ENCODE peak calls at places on chromosomes 4 and X, in six cellular contexts. Z is GM12891, X is H1, B is K562, R is GM12878, V is HepG2. D is an unnamed sample.

GRCh38 chr4:25299476-25300203 is 12.9 kb upstream of the ZCCHC4 start:
- DNase-seq in X (no peak), R (no peak), V (peak), B (no peak), Z (no peak), D (no peak)

GRCh38 chr4:158664806-158665205 is 6.9 kb downstream of the C4orf46 start:
- DNase-seq in R (no peak), V (no peak), X (no peak), Z (no peak), B (no peak), D (no peak)

GRCh38 chr4:168832746-168833575 is 177.1 kb downstream of the CBR4 start:
- DNase-seq in Z (peak), R (no peak), B (no peak), V (no peak), X (no peak), D (no peak)

GRCh38 chr4:26861434-26862186 is 969 bp downstream of the STIM2 start:
- DNase-seq in Z (no peak), V (peak), X (no peak), R (no peak), B (peak), D (peak)

GRCh38 chrX:112067601-112068000 is 15.0 kb downstream of the TRPC5 start:
- DNase-seq in Z (no peak), V (no peak), B (no peak), R (no peak), X (no peak), D (no peak)

GRCh38 chrX:107684956-107685385 is 56.7 kb downstream of the PRPS1 start:
- DNase-seq in R (no peak), Z (no peak), X (no peak), V (no peak), B (peak), D (no peak)

GRCh38 chr4:100738388-100739165 is 220.8 kb upstream of the EMCN start:
- DNase-seq in V (no peak), R (no peak), Z (no peak), X (peak), B (no peak), D (no peak)

GRCh38 chr4:174702974-174703478 is 126.0 kb downstream of the GLRA3 start:
- DNase-seq in V (no peak), Z (no peak), B (no peak), R (no peak), X (no peak), D (no peak)

GRCh38 chrX:11363069-11363594 is 69.9 kb downstream of the AMELX start:
- DNase-seq in V (no peak), Z (no peak), B (no peak), R (peak), X (no peak), D (no peak)

GRCh38 chrX:70176938-70177533 is at the start of gene DGAT2L6:
- DNase-seq in Z (no peak), B (peak), R (peak), X (no peak), V (no peak), D (no peak)

GRCh38 chr4:185424905-185425599 is 712 bp downstream of the UFSP2 start:
- DNase-seq in B (peak), X (no peak), V (peak), Z (no peak), R (no peak), D (no peak)

GRCh38 chrX:130170752-130171445 is 863 bp upstream of the RAB33A start:
- DNase-seq in X (no peak), R (peak), B (no peak), Z (no peak), V (no peak), D (peak)

GRCh38 chrX:105038672-105039328 is 181.7 kb downstream of the TEX13A start:
- DNase-seq in Z (no peak), X (no peak), B (no peak), R (no peak), V (no peak), D (no peak)

GRCh38 chr4:143397887-143398286 is 61.2 kb downstream of the GAB1 start:
- DNase-seq in R (no peak), Z (no peak), B (no peak), X (no peak), V (no peak), D (no peak)

GRCh38 chr4:150569384-150569987 is 12.5 kb upstream of the MAB21L2 start:
- DNase-seq in B (peak), V (no peak), R (no peak), X (no peak), Z (no peak), D (no peak)

GRCh38 chr4:66404149-66404548 is 733.9 kb upstream of the EPHA5 start:
- DNase-seq in Z (no peak), B (no peak), V (no peak), R (no peak), X (no peak), D (no peak)

GRCh38 chrX:26376037-26376708 is 160.2 kb downstream of the MAGEB5 start:
- DNase-seq in V (no peak), B (no peak), X (no peak), R (no peak), Z (no peak), D (no peak)

GRCh38 chr4:88630756-88631155 is 38.5 kb downstream of the HERC3 start:
- DNase-seq in B (no peak), Z (no peak), R (no peak), V (no peak), X (no peak), D (no peak)

GRCh38 chrX:120140293-120140981 is 18.0 kb upstream of the RHOXF2 start:
- DNase-seq in R (no peak), Z (no peak), V (no peak), X (no peak), B (no peak), D (no peak)

GRCh38 chrX:3144651-3145050 is 103.4 kb downstream of the ARSF start:
- DNase-seq in R (no peak), B (no peak), V (no peak), X (no peak), Z (no peak), D (no peak)

GRCh38 chrX:143429831-143430230 is 87.4 kb downstream of the SPANXN3 start:
- DNase-seq in B (no peak), X (no peak), V (no peak), R (no peak), Z (no peak), D (no peak)

GRCh38 chrX:65903750-65904149 is 136.1 kb downstream of the VSIG4 start:
- DNase-seq in X (no peak), Z (no peak), B (no peak), R (no peak), V (no peak), D (no peak)

GRCh38 chr4:168857546-168858314 is 152.3 kb downstream of the CBR4 start:
- DNase-seq in X (no peak), B (no peak), R (no peak), V (no peak), Z (no peak), D (no peak)

GRCh38 chrX:106931831-106932491 is 11.8 kb downstream of the CLDN2 start:
- DNase-seq in V (peak), X (no peak), R (no peak), Z (no peak), B (no peak), D (no peak)

GRCh38 chr4:123621072-123621705 is 224.6 kb downstream of the SPRY1 start:
- DNase-seq in V (no peak), Z (no peak), B (no peak), R (no peak), X (no peak), D (no peak)

DNA sequence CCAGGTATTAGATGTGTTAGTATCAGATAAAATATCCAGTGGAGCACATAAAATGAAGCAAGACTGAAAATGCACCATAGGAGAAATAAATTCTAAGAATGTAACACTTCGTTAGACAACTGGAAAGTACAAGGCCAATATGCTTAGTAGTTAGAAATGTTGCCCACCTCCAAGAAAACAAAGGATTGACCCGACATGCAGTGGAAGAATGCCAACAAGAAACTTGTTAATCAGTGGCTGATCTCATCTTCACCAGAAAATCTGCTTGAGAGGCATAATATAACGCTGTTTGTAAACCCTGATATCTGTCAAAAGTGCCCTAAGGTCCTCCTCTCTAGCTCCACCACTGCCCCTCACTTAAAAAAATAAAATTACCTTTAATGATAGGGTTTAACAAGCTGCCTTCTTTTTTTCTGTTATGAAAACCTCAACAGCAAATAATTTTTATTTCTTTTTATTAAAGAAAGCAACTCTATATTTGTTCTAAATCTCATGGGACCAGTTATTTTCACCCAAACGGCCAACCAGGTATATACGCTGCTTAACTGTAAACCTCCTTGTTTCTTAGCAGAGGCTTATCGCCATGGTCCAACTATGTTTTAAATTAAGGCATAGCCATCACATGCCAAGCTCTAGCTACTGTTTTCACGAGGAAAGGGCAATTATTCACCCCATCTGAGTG is 1.8 kb downstream of the RASGEF1B start:
- DNase-seq in V (no peak), X (no peak), B (no peak), R (no peak), Z (no peak), D (no peak)
- TF ChIP-seq POLR2A in V (no peak), X (no peak), B (no peak), R (no peak), Z (no peak), D (no peak)

GRCh38 chrX:68492583-68492982 is 6.3 kb upstream of the YIPF6 start:
- DNase-seq in Z (no peak), X (no peak), V (no peak), B (no peak), R (no peak), D (no peak)

GRCh38 chrX:68488657-68489056 is 10.2 kb upstream of the YIPF6 start:
- DNase-seq in V (peak), B (no peak), X (no peak), Z (no peak), R (no peak), D (no peak)

GRCh38 chrX:68487924-68488323 is 10.9 kb upstream of the YIPF6 start:
- DNase-seq in Z (no peak), X (no peak), B (no peak), R (no peak), V (no peak), D (no peak)

GRCh38 chrX:68487254-68487653 is 11.6 kb upstream of the YIPF6 start:
- DNase-seq in X (no peak), Z (no peak), V (no peak), R (no peak), B (no peak), D (no peak)

DNA sequence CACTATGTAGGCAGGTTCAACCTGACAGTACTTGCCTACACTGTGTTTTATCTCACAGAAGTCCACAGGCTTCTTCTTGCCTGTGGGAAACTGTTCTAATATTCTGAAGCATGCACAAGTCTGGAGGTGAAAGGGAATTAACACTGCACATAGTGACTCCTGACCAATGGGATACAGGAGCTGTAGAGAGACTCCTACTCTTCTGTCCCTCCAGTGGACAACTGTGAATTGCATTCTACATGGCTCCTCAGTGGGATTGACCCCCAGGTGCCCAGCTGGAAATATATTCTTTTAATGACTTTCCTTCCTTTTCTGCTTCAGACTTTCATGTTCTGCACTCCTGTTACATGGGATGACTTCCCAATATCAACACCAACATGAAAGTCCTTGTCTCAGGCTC is 8.2 kb upstream of the YIPF6 start:
- DNase-seq in X (no peak), Z (no peak), V (peak), B (peak), R (no peak), D (no peak)
- TF ChIP-seq TAF1 in X (no peak), Z (no peak), V (no peak), B (no peak), R (no peak), D (no peak)

GRCh38 chr4:1747603-1747967 is 26.3 kb downstream of the TACC3 start:
- DNase-seq in R (no peak), B (no peak), Z (no peak), V (no peak), X (no peak), D (no peak)
- TF ChIP-seq POLR2AphosphoS5 in R (no peak), B (no peak), Z (no peak), V (no peak), X (no peak), D (no peak)

DNA sequence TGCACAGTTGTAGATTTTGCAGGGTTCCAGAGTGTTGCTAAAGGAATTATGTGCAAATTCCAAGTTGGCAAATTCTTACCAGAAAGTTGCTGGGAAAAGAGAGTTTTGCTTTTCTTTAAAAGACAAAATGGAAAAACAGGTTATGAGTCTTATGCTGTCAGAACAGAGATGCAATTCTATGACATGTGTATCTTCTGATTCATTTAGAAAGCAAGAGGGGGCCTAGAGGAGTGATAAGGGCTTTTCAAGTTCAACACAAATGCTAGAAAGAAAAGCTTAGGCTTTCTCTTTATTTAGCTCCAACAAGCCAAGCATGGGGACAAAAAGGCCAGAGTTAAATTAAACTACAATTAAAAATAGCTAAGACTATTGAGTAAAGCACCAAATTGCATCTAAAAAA is 72.4 kb upstream of the GATB start:
- DNase-seq in V (no peak), X (no peak), R (no peak), B (no peak), Z (no peak), D (no peak)
- TF ChIP-seq POLR2A in V (no peak), X (no peak), R (no peak), B (no peak), Z (no peak), D (no peak)

GRCh38 chr4:6840062-6840976 is 57.8 kb downstream of the KIAA0232 start:
- DNase-seq in V (peak), B (peak), Z (no peak), R (no peak), X (no peak), D (no peak)
- TF ChIP-seq TAF1 in V (no peak), B (no peak), Z (no peak), R (no peak), X (no peak), D (no peak)

GRCh38 chr4:114036426-114036825 is 57.0 kb upstream of the ARSJ start:
- DNase-seq in B (no peak), Z (no peak), R (no peak), V (no peak), X (no peak), D (no peak)
- TF ChIP-seq POLR2AphosphoS5 in B (no peak), Z (no peak), R (no peak), V (no peak), X (no peak), D (no peak)

GRCh38 chrX:24643116-24643515 is 4.0 kb downstream of the PCYT1B start:
- DNase-seq in B (peak), X (no peak), Z (no peak), V (no peak), R (no peak), D (no peak)
- TF ChIP-seq POLR2A in B (no peak), X (no peak), Z (no peak), V (no peak), R (no peak), D (no peak)

GRCh38 chr4:2136736-2137135 is 77.6 kb downstream of the NAT8L start:
- DNase-seq in V (no peak), B (no peak), R (no peak), Z (no peak), X (no peak), D (no peak)
- TF ChIP-seq TAF1 in V (no peak), B (no peak), R (no peak), Z (no peak), X (no peak), D (no peak)

GRCh38 chr4:94202769-94203168 is 4.9 kb upstream of the SMARCAD1 start:
- DNase-seq in R (no peak), Z (no peak), X (no peak), B (no peak), V (no peak), D (no peak)

GRCh38 chr4:94208918-94209317 is 1.3 kb downstream of the SMARCAD1 start:
- DNase-seq in R (no peak), X (no peak), V (no peak), B (no peak), Z (no peak), D (no peak)

GRCh38 chr4:94208268-94208667 is 603 bp downstream of the SMARCAD1 start:
- DNase-seq in R (no peak), Z (no peak), V (no peak), X (no peak), B (peak), D (no peak)

DNA sequence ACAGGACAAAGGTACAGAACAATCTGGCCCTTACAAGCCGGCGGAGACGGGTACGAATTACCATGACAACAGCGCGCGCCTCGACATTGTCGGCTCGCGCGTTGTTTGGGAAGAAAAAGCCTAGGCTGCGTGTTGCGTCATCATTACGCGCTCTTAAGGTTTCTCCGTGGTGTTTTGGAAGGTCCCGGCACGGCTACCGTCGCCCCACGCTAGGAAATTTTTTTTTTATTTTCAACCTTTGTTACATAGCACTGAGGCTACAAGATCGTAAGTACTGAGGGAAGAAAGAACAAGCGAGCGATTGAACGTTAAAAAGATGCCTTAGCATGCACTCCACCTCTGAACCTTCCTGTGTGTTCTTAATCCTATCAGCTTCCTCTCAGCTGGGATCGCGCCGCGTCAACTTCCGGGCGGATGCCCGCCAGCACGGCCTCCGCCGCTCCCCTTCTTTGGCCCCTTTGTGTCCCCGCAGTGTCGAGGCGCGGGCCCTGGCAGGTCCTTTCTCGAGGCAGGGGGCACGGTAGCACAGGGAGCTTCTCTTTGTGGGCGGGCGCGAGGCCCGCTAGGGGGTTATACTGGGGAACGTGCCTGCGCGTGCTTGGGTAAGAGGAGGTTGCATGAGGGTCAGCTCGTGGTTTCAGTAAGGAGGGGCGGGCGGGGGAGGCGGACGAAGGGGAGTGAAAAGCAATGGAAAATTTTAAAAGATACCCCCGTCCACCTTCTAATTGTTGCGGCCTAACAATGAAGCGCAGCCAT is at the start of gene SMARCAD1:
- DNase-seq in B (peak), R (peak), Z (peak), V (peak), X (peak), D (peak)
- TF ChIP-seq POLR2AphosphoS5 in B (peak), R (peak), Z (peak), V (peak), X (peak), D (peak)